ENCODE peak calls at places on chromosomes 2 and 18, in four cellular contexts. V is uterus, L is choroid plexus epithelial cell, M is BJ. W is an unnamed sample.

GRCh38 chr2:214233164-214233563 is 177.7 kb upstream of the VWC2L start:
- DNase-seq in V (no peak), L (no peak), M (no peak), W (no peak)

GRCh38 chr18:23864620-23865019 is 149.9 kb upstream of the TTC39C start:
- DNase-seq in V (no peak), L (no peak), M (no peak), W (no peak)

GRCh38 chr2:96167407-96168013 is 22.3 kb upstream of the DUSP2 start:
- DNase-seq in V (no peak), L (no peak), M (no peak), W (no peak)

GRCh38 chr18:49666045-49666444 is 104.2 kb downstream of the LIPG start:
- DNase-seq in V (no peak), L (peak; percentile 77), M (no peak), W (peak; percentile 46)

GRCh38 chr2:196294510-196294909 is 123.1 kb upstream of the STK17B start:
- DNase-seq in V (no peak), L (no peak), M (no peak), W (peak; percentile 41)

GRCh38 chr2:179410552-179411356 is 146.1 kb upstream of the SESTD1 start:
- DNase-seq in V (no peak), L (peak; percentile 85), M (no peak), W (peak; percentile 69)

GRCh38 chr18:45639424-45639823 is 24.1 kb downstream of the SLC14A2 start:
- DNase-seq in V (no peak), L (no peak), M (no peak), W (no peak)

GRCh38 chr18:49933530-49933929 is 120.2 kb upstream of the ACAA2 start:
- DNase-seq in V (no peak), L (peak; percentile 85), M (no peak), W (peak; percentile 27)

GRCh38 chr2:239466046-239466754 is 65.4 kb upstream of the HDAC4 start:
- DNase-seq in V (no peak), L (no peak), M (no peak), W (no peak)

GRCh38 chr18:12048827-12049175 is 44.8 kb upstream of the ANKRD62 start:
- DNase-seq in V (no peak), L (peak; percentile 78), M (peak; percentile 28), W (peak; percentile 51)

GRCh38 chr18:69757733-69758132 is 189.9 kb downstream of the CD226 start:
- DNase-seq in V (no peak), L (peak; percentile 4), M (no peak), W (peak; percentile 56)

GRCh38 chr2:27705851-27706622 is 42.3 kb downstream of the SLC4A1AP start:
- DNase-seq in V (peak; percentile 70), L (peak; percentile 90), M (peak; percentile 94), W (peak; percentile 100)

GRCh38 chr2:1709970-1710560 is 34.2 kb downstream of the PXDN start:
- DNase-seq in V (no peak), L (no peak), M (no peak), W (no peak)

GRCh38 chr2:19462228-19462627 is 103.8 kb upstream of the OSR1 start:
- DNase-seq in V (no peak), L (no peak), M (no peak), W (no peak)

GRCh38 chr2:15359716-15360531 is 201.2 kb downstream of the NBAS start:
- DNase-seq in V (no peak), L (peak; percentile 83), M (peak; percentile 36), W (peak; percentile 90)

GRCh38 chr2:27356056-27356381 is 545 bp downstream of the GTF3C2 start:
- DNase-seq in V (peak; percentile 31), L (peak; percentile 62), M (no peak), W (peak; percentile 53)

GRCh38 chr2:69831354-69831905 is 2.0 kb downstream of the GMCL1 start:
- DNase-seq in V (no peak), L (peak; percentile 19), M (no peak), W (no peak)

GRCh38 chr2:1793868-1794445 is 49.6 kb upstream of the PXDN start:
- DNase-seq in V (no peak), L (no peak), M (no peak), W (no peak)

GRCh38 chr2:180583441-180584140 is 396.8 kb upstream of the UBE2E3 start:
- DNase-seq in V (no peak), L (peak; percentile 9), M (no peak), W (no peak)

GRCh38 chr2:230878599-230878965 is 13.8 kb downstream of the ITM2C start:
- DNase-seq in V (no peak), L (no peak), M (no peak), W (no peak)

GRCh38 chr2:207533609-207534008 is 3.8 kb downstream of the CREB1 start:
- DNase-seq in V (no peak), L (no peak), M (no peak), W (no peak)

GRCh38 chr2:200130762-200131166 is 175.4 kb downstream of the MAIP1 start:
- DNase-seq in V (no peak), L (peak; percentile 88), M (peak; percentile 4), W (peak; percentile 25)

GRCh38 chr2:33340265-33340664 is 136.2 kb upstream of the RASGRP3 start:
- DNase-seq in V (peak; percentile 82), L (peak; percentile 72), M (no peak), W (no peak)

GRCh38 chr2:208671312-208671711 is 264.7 kb downstream of the PTH2R start:
- DNase-seq in V (no peak), L (no peak), M (no peak), W (no peak)

GRCh38 chr2:9213477-9214051 is 7.0 kb downstream of the ASAP2 start:
- DNase-seq in V (no peak), L (no peak), M (no peak), W (no peak)

GRCh38 chr18:5370332-5370731 is 74.8 kb upstream of the ZBTB14 start:
- DNase-seq in V (no peak), L (peak; percentile 32), M (no peak), W (no peak)

GRCh38 chr2:187942876-187943275 is 348.8 kb upstream of the GULP1 start:
- DNase-seq in V (no peak), L (peak; percentile 11), M (no peak), W (no peak)

GRCh38 chr2:219444566-219445091 is 10.0 kb downstream of the SPEG start:
- DNase-seq in V (no peak), L (no peak), M (no peak), W (no peak)

GRCh38 chr2:219446101-219446504 is 11.5 kb downstream of the SPEG start:
- DNase-seq in V (peak; percentile 69), L (peak; percentile 54), M (no peak), W (no peak)

GRCh38 chr2:219443697-219444023 is 9.0 kb downstream of the SPEG start:
- DNase-seq in V (no peak), L (no peak), M (no peak), W (no peak)

GRCh38 chr2:219446689-219447088 is 12.0 kb downstream of the SPEG start:
- DNase-seq in V (no peak), L (no peak), M (no peak), W (no peak)

DNA sequence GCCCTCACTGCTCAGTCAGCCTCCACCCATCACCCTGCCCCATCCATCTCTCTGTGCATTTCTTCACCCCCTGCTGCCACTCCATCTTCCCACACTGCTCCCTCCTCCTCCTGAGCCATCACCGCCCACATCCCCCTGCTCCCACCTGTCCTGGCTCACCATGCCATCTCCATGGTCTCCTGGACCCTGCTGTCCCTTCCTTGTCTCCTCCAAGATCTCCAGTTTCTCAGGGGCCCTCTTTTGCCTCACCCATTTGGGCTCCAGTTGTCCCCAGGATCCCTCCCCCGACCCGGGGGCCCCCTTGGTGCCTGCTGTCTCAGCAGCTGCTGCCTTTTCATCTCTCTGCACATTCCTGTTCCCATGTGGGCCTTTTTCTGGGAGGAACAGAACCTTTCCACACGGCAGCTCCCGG is 10.6 kb downstream of the SPEG start:
- DNase-seq in V (no peak), L (no peak), M (no peak), W (no peak)
- H3K4me3 ChIP-seq in V (peak overlapping the region; percentile 24), L (no peak overlapping the region), M (no peak overlapping the region), W (no peak overlapping the region)

GRCh38 chr2:161136194-161136593 is 24.0 kb upstream of the TANK start:
- DNase-seq in V (no peak), L (no peak), M (no peak), W (no peak)
- H3K4me3 ChIP-seq in V (no peak overlapping the region), L (no peak overlapping the region), M (no peak overlapping the region), W (no peak overlapping the region)

GRCh38 chr2:109225170-109225775 is 96.3 kb downstream of the SH3RF3 start:
- DNase-seq in V (no peak), L (no peak), M (no peak), W (no peak)
- H3K4me3 ChIP-seq in V (no peak overlapping the region), L (no peak overlapping the region), M (no peak overlapping the region), W (no peak overlapping the region)

GRCh38 chr2:113175736-113176695 is 2.2 kb downstream of the PSD4 start:
- DNase-seq in V (no peak), L (no peak), M (no peak), W (no peak)
- H3K4me3 ChIP-seq in V (no peak overlapping the region), L (no peak overlapping the region), M (no peak overlapping the region), W (no peak overlapping the region)

GRCh38 chr18:28003451-28003850 is 173.5 kb downstream of the CDH2 start:
- DNase-seq in V (no peak), L (peak; percentile 80), M (no peak), W (peak; percentile 57)
- H3K4me3 ChIP-seq in V (no peak overlapping the region), L (no peak overlapping the region), M (no peak overlapping the region), W (no peak overlapping the region)

GRCh38 chr2:11481789-11482472 is 16.0 kb upstream of the E2F6 start:
- DNase-seq in V (peak; percentile 33), L (no peak), M (no peak), W (no peak)
- H3K4me3 ChIP-seq in V (peak overlapping the region; percentile 58), L (no peak overlapping the region), M (no peak overlapping the region), W (no peak overlapping the region)

GRCh38 chr2:43612944-43613343 is 17.1 kb upstream of the THADA start:
- DNase-seq in V (peak; percentile 36), L (no peak), M (no peak), W (no peak)
- H3K4me3 ChIP-seq in V (no peak overlapping the region), L (no peak overlapping the region), M (no peak overlapping the region), W (no peak overlapping the region)

GRCh38 chr2:10721344-10722251 is at the start of gene ATP6V1C2:
- DNase-seq in V (no peak), L (no peak), M (no peak), W (peak; percentile 45)

GRCh38 chr2:10717630-10718029 is 3.8 kb upstream of the ATP6V1C2 start:
- DNase-seq in V (no peak), L (peak; percentile 52), M (peak; percentile 35), W (peak; percentile 87)

GRCh38 chr2:10722252-10722825 is 909 bp downstream of the ATP6V1C2 start:
- DNase-seq in V (no peak), L (no peak), M (no peak), W (no peak)

GRCh38 chr2:10720306-10720705 is 1.1 kb upstream of the ATP6V1C2 start:
- DNase-seq in V (no peak), L (no peak), M (no peak), W (peak; percentile 86)

GRCh38 chr2:10720983-10721343 is 467 bp upstream of the ATP6V1C2 start:
- DNase-seq in V (no peak), L (no peak), M (no peak), W (no peak)
- H3K4me3 ChIP-seq in V (no peak overlapping the region), L (no peak overlapping the region), M (no peak overlapping the region), W (no peak overlapping the region)

DNA sequence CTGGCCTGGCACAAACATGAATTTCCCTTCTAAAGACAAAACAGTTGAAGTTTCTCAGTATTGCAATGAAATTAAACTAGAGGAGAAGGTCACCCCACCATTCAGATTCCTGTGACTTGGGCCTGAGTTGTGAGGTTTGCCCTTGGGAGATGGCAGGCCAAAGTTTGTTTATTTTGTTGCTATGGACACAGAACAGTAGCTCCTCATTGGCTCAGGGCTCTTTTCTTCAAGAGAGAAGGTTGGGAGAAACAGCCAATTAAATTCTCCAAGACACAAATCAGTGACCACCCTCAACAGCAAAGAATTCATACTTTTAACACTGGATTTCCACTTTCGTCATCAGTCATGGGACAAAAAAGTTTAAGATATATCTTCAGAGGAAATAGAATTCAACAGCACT is at the start of gene FLACC1:
- DNase-seq in V (no peak), L (peak; percentile 96), M (peak; percentile 57), W (peak; percentile 19)
- H3K4me3 ChIP-seq in V (no peak within 1 kb of the TSS), L (no peak within 1 kb of the TSS), M (no peak within 1 kb of the TSS), W (no peak within 1 kb of the TSS)

W was measured in epithelial cell of esophagus.